ENCODE peak calls at places on chromosomes 4 and X, in eight cellular contexts. A is cardiac muscle cell, B is cardiac fibroblast, I is choroid plexus epithelial cell, O is uterus, U is fibroblast of the aortic adventitia, V is left lung, M is A549. J is an unnamed sample.

GRCh38 chr4:145679520-145679919 is 426 bp upstream of the C4orf51 start:
- DNase-seq in U (peak), V (no peak), I (peak), A (peak), O (no peak), B (peak), M (peak), J (peak)

GRCh38 chrX:138858438-138858837 is 146.9 kb upstream of the FGF13 start:
- DNase-seq in U (peak), O (no peak), B (peak), A (peak), I (no peak), V (no peak), M (no peak), J (peak)

GRCh38 chrX:27399146-27399456 is 64.0 kb downstream of the PPP4R3C start:
- DNase-seq in V (no peak), O (no peak), I (no peak), U (no peak), M (no peak), A (no peak), B (no peak), J (no peak)

GRCh38 chrX:17638731-17639130 is 98.6 kb upstream of the SCML1 start:
- DNase-seq in B (no peak), U (no peak), M (no peak), I (no peak), A (no peak), V (no peak), O (no peak), J (no peak)

GRCh38 chrX:149473092-149473491 is 32.0 kb downstream of the IDS start:
- DNase-seq in A (no peak), V (no peak), I (no peak), O (no peak), M (no peak), U (no peak), B (no peak), J (no peak)

GRCh38 chrX:105191878-105192277 is 28.6 kb downstream of the TEX13A start:
- DNase-seq in B (peak), O (no peak), M (no peak), A (peak), U (no peak), V (no peak), I (peak), J (no peak)

GRCh38 chr4:105113800-105114199 is 32.9 kb upstream of the TET2 start:
- DNase-seq in A (peak), B (no peak), V (no peak), O (no peak), M (no peak), I (no peak), U (no peak), J (no peak)

GRCh38 chr4:8244001-8244757 is 25.4 kb upstream of the HTRA3 start:
- DNase-seq in A (no peak), B (no peak), O (no peak), V (peak), U (no peak), I (no peak), M (no peak), J (no peak)

GRCh38 chr4:173782660-173783059 is 252.6 kb upstream of the HAND2 start:
- DNase-seq in A (no peak), M (no peak), U (no peak), B (no peak), I (no peak), V (no peak), O (no peak), J (no peak)

GRCh38 chr4:3026531-3026930 is 47.8 kb downstream of the HTT-AS start:
- DNase-seq in A (no peak), B (no peak), M (no peak), U (no peak), V (no peak), O (no peak), I (no peak), J (no peak)

GRCh38 chr4:16827762-16828724 is 70.4 kb downstream of the LDB2 start:
- DNase-seq in V (no peak), M (no peak), O (peak), B (no peak), A (peak), I (no peak), U (peak), J (no peak)

GRCh38 chr4:16830081-16830480 is 68.4 kb downstream of the LDB2 start:
- DNase-seq in A (no peak), M (no peak), I (no peak), U (no peak), V (no peak), O (no peak), B (no peak), J (no peak)

GRCh38 chr4:16826397-16826910 is 72.0 kb downstream of the LDB2 start:
- DNase-seq in A (no peak), O (no peak), B (no peak), I (no peak), M (no peak), V (no peak), U (no peak), J (no peak)

GRCh38 chr4:16824278-16824806 is 74.1 kb downstream of the LDB2 start:
- DNase-seq in I (no peak), O (no peak), B (no peak), M (no peak), V (no peak), U (no peak), A (no peak), J (no peak)

DNA sequence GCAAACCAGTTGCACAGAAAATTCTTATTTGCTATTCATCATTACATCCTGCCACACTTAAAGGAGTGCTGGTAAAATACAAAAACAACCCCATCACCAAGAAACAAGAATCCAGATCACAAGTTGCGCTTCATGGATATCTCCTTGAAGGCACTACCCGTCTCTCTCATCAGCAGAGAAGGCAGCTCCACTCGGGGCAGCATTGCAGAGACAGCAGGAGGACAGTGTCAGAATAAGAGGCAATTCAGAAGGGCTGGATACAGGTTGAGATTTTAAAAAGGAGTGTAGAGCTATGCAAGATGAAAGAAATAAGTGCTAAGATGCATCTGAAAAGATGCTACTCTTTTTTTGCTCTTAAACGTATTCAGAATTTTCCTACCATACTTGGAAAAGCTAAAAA is 71.4 kb downstream of the LDB2 start:
- DNase-seq in B (no peak), I (no peak), V (no peak), A (no peak), M (no peak), U (no peak), O (no peak), J (no peak)
- H3K4me3 ChIP-seq in B (no peak), I (no peak), V (no peak), A (no peak), M (no peak), U (no peak), O (no peak), J (no peak)

DNA sequence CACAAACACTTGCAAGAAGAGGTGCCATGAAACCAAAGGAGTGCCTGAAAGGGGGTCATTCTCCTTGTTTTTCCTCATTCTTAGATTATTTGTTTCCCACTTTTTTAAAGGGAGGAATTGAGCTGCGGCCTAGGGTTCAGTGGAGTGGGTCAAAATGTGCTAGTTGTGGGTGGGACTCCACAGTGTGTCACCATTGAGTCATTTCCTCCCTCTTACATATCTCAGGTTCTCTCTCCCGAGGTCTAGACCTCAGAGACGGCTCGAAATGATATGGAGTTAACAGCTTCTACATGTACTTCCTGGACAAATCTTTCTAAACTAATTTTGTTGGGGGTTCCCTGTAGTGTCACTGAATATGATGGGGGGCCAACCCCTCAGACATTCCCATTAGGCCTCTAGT is 328.4 kb upstream of the SPANXN1 start:
- DNase-seq in M (no peak), V (no peak), A (no peak), O (no peak), U (no peak), B (peak), I (no peak), J (no peak)
- TF ChIP-seq CTCF in M (no peak), V (no peak), A (no peak), O (no peak), U (no peak), B (no peak), I (no peak), J (no peak)

GRCh38 chr4:14892563-14892962 is 109.7 kb upstream of the CPEB2 start:
- DNase-seq in O (no peak), U (no peak), M (no peak), B (no peak), V (peak), I (no peak), A (no peak), J (no peak)
- H3K4me3 ChIP-seq in O (no peak), U (no peak), M (no peak), B (no peak), V (no peak), I (no peak), A (no peak), J (no peak)

GRCh38 chrX:14919421-14919820 is 46.2 kb downstream of the MOSPD2 start:
- DNase-seq in I (no peak), U (no peak), M (no peak), V (no peak), O (no peak), B (no peak), A (no peak), J (no peak)
- TF ChIP-seq CTCF in I (no peak), U (no peak), M (no peak), V (no peak), O (no peak), B (no peak), A (no peak), J (peak)

DNA sequence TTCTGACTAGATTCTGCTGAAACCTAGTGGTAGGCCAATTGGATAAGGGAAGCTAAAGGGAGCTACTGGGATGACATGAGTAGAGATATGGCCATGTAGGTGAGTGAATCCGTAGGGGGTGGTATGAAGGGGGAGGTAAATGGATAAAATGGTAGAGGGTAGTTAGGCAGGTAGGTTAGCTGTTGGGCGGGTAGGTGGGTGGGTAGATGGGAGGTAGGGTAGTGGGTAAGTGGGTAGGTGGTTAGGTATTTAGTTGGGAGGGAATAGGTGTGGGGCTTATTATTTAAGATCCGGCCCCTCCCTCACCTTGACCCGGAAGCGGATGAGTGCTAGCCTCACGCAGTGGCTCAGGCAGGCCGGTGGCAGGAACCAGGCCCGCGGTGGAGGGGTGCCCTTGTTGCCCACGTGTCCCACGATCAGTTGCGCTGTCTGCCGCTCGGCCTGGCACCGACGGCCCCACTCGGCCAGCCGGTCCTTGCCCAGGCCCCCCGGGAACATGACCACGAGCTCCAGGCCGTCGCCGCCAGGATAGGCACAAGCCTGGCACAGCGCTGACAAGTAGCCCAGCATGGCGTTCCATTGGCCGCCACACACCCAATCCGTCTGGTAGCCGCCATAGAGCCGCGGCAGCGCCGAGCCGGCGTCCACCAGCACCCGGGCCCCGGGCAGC is 725 bp downstream of the FAM120C start:
- DNase-seq in I (peak), V (peak), A (peak), M (peak), B (peak), U (peak), O (peak), J (no peak)
- H3K4me3 ChIP-seq in I (peak), V (peak), A (peak), M (peak), B (peak), U (peak), O (peak), J (peak)

DNA sequence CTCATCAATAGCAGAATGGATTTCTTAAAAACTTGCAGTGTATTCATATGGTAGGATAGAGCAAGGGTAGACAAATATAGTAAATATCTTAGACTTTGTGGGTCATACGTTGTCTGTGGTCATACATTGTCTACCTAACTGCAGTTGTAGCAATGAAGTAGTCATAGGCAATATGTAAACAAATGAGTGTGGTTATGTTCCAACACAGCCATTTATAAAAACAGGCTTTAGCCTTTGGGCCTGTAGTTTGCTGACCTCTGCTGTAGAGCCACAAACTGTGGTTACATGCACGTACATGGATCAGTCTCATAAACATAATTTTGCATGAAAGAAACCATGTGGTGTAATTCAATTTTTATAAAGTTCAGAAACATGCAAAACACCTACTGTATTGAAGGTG is 98.9 kb downstream of the LARP1B start:
- DNase-seq in O (no peak), I (peak), B (peak), V (no peak), U (no peak), A (peak), M (no peak), J (peak)
- TF ChIP-seq CTCF in O (no peak), I (peak), B (no peak), V (no peak), U (no peak), A (no peak), M (no peak), J (no peak)

DNA sequence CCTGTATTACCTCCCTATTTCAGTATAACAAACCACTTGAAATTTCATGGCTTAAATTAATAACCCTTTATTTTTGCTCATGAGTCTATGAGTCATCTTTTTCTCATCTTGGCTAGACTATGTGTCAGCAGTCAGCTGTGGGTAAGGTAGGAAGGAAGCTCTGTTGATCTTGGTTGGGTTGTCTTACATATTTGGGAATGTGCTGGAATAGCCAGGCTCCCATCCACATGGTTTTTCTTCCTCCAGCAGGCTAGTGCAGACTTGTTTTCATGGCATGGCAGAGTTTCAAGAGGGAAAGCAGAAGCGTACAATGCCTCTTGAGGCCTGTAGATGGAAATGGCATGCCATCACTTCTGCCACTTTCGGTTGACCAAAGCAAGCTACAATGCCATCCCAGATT is 89.7 kb downstream of the LINC00632 start:
- DNase-seq in I (no peak), O (no peak), M (no peak), B (peak), V (no peak), A (no peak), U (no peak), J (no peak)
- H3K4me3 ChIP-seq in I (no peak), O (no peak), M (no peak), B (no peak), V (no peak), A (no peak), U (no peak), J (no peak)

J was measured in AG04450.